ENCODE peak calls at places on chromosomes 1 and 21, in five cellular contexts. B, H, A, M and F are unnamed samples.

GRCh38 chr1:62295921-62296451 is 23.2 kb downstream of the KANK4 start:
- DNase-seq in H (no peak), B (no peak), A (no peak), M (peak; percentile 38), F (no peak)

GRCh38 chr1:111758373-111758772 is 2.7 kb downstream of the DDX20 start:
- DNase-seq in M (no peak), H (no peak), A (no peak), B (no peak), F (no peak)

GRCh38 chr1:41341756-41342562 is 19.3 kb upstream of the FOXO6 start:
- DNase-seq in A (no peak), H (peak; percentile 67), M (no peak), B (no peak), F (no peak)

GRCh38 chr1:31904339-31905092 is 33.7 kb downstream of the PTP4A2 start:
- DNase-seq in H (no peak), M (peak; percentile 43), B (no peak), A (no peak), F (no peak)

GRCh38 chr21:45923146-45923545 is 58.4 kb upstream of the COL6A1 start:
- DNase-seq in A (peak; percentile 94), M (peak; percentile 75), H (peak; percentile 60), B (peak; percentile 59), F (no peak)

GRCh38 chr1:26156285-26157038 is 2.4 kb upstream of the FAM110D start:
- DNase-seq in B (no peak), A (no peak), H (no peak), M (no peak), F (no peak)

GRCh38 chr1:213874789-213875188 is 113.0 kb upstream of the PROX1 start:
- DNase-seq in A (no peak), B (no peak), M (no peak), H (no peak), F (no peak)

GRCh38 chr1:192763756-192764155 is 45.1 kb upstream of the RGS2 start:
- DNase-seq in H (no peak), B (no peak), A (no peak), M (peak; percentile 87), F (no peak)

GRCh38 chr1:111600295-111600694 is 19.3 kb upstream of the RAP1A start:
- DNase-seq in H (no peak), A (no peak), B (no peak), M (no peak), F (no peak)

GRCh38 chr1:11736746-11737639 is 1.1 kb downstream of the AGTRAP start:
- DNase-seq in M (peak; percentile 79), A (peak; percentile 26), B (no peak), H (peak; percentile 55), F (no peak)

GRCh38 chr1:41742219-41742618 is 176.5 kb downstream of the HIVEP3 start:
- DNase-seq in B (no peak), M (peak; percentile 93), A (peak; percentile 66), H (no peak), F (no peak)

GRCh38 chr1:164755674-164756073 is 196.7 kb downstream of the PBX1 start:
- DNase-seq in B (no peak), A (no peak), H (no peak), M (no peak), F (no peak)

GRCh38 chr1:174273190-174273589 is 113.9 kb downstream of the RABGAP1L start:
- DNase-seq in A (no peak), H (no peak), M (no peak), B (no peak), F (no peak)

DNA sequence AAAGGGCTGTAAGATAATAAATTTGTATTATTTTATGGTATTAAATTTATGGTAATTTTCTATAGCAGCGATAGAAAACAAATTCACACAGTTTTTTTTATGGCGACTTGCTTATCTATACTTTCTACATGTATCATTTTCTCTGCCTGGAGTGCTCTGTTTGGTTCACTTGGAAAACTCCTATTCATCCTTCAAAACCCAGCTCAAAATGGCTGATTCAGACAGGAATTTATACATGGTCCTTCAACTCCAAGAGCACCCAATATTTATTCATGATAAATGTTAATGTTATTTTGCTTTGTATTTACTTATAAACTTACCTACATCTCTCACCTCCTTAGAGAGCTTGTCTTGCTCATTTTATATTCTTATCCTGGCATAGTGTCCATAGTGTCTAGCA is 55.6 kb upstream of the SSX2IP start:
- DNase-seq in M (no peak), B (no peak), H (no peak), A (no peak), F (no peak)
- TF ChIP-seq POLR2A in M (no peak), B (no peak), H (no peak), A (no peak), F (no peak)

GRCh38 chr1:219568728-219569127 is 44.2 kb downstream of the ZC3H11B start:
- DNase-seq in M (no peak), H (no peak), B (no peak), A (no peak), F (no peak)
- TF ChIP-seq POLR2A in M (no peak), H (no peak), B (no peak), A (no peak), F (no peak)

DNA sequence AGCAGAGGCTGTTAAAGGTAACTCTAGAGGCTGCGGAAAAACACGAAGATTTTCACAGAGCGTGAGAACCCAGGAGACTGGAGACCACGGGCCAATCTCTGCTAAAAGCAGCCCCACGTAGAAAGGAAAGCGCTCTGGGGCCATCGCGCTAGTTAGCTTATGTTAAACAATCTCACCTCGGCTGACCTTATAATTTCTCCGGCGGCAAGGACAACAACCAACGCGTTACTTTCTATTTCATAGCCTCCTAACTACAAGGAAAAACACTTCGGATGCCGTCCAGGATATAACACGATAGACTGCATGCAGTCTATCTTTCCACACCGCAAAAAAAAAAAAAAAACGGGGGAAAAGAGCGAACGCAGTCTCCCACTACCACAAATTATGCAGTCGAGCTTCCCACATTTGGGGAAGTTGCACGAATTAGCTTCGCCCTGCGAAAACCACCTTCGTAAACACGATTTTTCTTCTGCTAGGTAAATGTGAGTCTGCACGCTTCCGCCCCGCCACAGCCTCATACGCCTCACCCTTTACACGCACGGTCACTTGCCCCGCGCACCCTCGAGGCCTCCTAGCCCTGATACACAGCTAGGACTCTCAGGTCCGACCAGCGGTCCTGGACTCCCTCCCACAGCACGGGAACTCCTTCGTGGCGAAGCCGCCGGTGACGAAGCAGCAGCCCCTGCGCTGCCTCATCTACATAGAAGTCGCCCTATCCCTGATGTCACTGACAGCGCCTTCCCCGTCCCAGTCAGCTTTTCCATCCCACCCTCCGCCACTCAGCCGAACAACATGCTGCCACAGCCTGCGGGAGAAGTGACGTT is 87.8 kb downstream of the PRKAB2 start:
- DNase-seq in A (peak; percentile 81), B (peak; percentile 61), H (peak; percentile 63), M (peak; percentile 85), F (peak; percentile 6)
- TF ChIP-seq POLR2A in A (peak; percentile 97), B (no peak), H (no peak), M (peak; percentile 99), F (peak; percentile 22)

DNA sequence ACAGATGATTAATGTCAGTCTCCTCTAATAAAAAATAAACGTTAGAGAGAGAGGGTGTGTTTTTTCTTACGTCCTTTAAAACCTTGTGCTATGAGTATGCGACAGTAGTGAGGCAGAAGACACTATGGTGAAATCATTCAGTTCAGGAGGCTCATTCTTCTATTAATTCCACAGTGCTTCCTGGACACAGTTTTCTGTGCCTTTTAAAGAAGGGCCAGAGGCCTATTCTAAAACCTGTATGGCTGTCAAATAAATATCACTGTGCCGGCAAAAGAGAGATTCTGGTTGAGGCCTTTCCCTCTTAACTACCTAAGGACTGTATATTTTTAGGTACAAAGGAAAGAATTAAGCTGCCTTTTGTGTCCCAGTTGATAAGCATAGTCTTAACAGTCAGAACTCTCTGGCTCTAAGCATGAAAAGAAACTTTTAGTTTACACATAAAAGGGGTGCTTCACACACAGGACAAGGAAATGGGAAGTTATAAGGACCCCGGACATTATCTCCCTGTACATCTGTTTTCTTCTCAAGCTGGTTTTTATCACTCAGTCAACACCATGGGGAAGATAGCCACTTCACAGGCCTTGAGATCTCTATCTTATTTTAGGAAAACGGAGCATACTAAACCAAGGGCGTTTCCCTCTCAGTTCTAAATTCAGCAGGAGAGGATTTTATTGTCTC is 71.2 kb upstream of the HSPA13 start:
- DNase-seq in B (no peak), H (no peak), M (no peak), A (no peak), F (no peak)
- TF ChIP-seq POLR2A in B (no peak), H (no peak), M (no peak), A (no peak), F (no peak)

DNA sequence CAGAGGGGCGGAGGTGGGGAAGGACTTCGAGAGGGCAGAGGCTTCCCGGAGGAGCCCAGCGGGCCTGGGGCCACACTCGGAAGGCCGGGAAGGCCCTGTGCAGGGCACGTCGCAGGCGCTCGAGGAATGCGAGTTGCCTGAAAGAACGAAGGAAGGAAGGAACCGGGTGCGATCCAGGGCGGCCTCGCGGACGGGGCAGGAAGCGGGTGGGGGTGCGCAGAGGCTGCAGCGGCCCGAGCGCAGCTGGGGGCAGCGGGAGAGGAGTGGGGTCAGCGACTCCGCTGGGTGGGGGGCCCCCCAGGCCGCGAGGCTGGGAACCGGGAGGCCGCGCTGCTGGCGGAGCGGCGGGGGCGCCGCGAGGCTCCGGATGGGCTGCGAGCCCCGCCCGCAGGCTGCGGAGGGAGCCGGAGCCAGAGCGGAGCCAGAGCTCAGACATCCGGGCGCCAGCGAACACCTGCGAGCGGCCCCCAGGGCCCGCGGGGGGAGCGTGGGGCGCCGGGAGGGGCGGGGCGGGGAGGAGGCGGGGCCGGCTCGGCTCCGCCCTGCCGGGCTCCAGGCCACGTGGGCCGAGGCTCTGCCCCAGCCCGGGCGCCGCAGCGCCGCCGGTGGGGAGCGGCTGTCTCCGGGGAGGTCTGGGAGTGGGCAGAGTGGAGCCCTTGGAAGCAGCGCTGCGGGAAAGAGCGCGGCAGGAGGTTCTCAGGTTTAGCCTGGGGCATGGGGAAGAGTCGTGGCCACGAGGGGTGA is 4.6 kb downstream of the ID3 start:
- DNase-seq in B (peak; percentile 73), H (peak; percentile 86), M (peak; percentile 85), A (peak; percentile 59), F (no peak)
- TF ChIP-seq POLR2A in B (no peak), H (peak; percentile 45), M (peak; percentile 18), A (peak; percentile 31), F (peak; percentile 91)

DNA sequence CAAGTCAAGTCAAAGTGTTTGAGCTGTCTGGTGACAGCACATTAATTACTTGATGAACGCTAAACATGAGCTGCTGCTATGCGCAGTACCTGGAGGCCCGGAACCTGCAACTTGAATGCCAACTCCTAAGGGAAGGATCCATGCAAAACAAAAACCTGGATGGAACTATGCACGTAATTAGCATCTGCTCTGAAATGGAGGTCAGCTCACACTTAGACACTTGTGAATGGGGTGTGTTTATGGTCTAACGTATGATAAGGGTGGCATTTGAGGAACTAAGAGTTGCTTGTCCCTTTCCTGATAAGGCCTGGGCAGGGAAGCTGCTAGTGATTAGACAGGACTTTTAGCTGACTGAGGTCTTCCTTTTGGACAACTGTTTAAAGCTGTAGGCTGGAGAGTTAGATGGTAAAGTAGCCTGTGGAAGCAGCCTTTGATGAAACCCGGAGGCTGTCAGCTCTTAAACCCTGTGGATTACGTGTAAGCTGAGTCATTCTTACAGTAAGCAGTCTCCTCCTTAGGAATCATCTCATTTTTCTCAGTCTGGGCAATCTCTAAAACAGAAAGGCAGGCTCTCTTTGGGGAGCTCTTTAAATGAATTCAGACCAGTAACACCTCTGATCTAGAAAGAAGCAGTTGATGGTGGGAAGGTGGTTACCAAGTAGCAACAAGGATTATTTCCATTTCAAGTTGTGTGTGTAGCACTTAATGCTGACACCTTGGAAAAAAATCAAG is 6.8 kb downstream of the TENT5C start:
- DNase-seq in H (no peak), B (peak; percentile 10), M (peak; percentile 88), A (no peak), F (no peak)
- TF ChIP-seq POLR2A in H (no peak), B (no peak), M (no peak), A (no peak), F (no peak)